ENCODE peak calls at places on chromosomes 2 and 18, in seven cellular contexts. X is GM12878, K is ovary, N is psoas muscle, S is cardiac fibroblast, M is mammary epithelial cell, B is fibroblast of pulmonary artery. G is an unnamed sample.

GRCh38 chr2:15773846-15774245 is 166.5 kb upstream of the MYCN start:
- DNase-seq in X (no peak), K (no peak), N (no peak), S (no peak), M (no peak), B (no peak), G (no peak)

GRCh38 chr2:6913415-6914157 is 3.6 kb upstream of the RNF144A start:
- DNase-seq in X (no peak), K (no peak), N (no peak), S (no peak), M (no peak), B (no peak), G (no peak)

GRCh38 chr2:26172866-26173595 is at the start of gene GAREM2:
- DNase-seq in X (no peak), K (no peak), N (no peak), S (no peak), M (no peak), B (no peak), G (no peak)

GRCh38 chr2:74025971-74026612 is 41.4 kb downstream of the TET3 start:
- DNase-seq in X (no peak), K (no peak), N (no peak), S (peak), M (peak), B (no peak), G (no peak)

GRCh38 chr2:149686677-149687427 is 99.3 kb upstream of the MMADHC start:
- DNase-seq in X (no peak), K (no peak), N (peak), S (no peak), M (no peak), B (no peak), G (no peak)

GRCh38 chr2:234003972-234004617 is 46.4 kb upstream of the SPP2 start:
- DNase-seq in X (no peak), K (no peak), N (peak), S (peak), M (peak), B (peak), G (peak)

GRCh38 chr2:46193356-46193755 is 103.9 kb upstream of the EPAS1 start:
- DNase-seq in X (no peak), K (no peak), N (no peak), S (no peak), M (no peak), B (no peak), G (no peak)

GRCh38 chr2:133492719-133493366 is 75.4 kb downstream of the NCKAP5 start:
- DNase-seq in X (no peak), K (no peak), N (no peak), S (no peak), M (no peak), B (no peak), G (no peak)

GRCh38 chr2:71060211-71060610 is 8.2 kb upstream of the NAGK start:
- DNase-seq in X (no peak), K (no peak), N (no peak), S (no peak), M (no peak), B (no peak), G (no peak)

GRCh38 chr2:134549104-134549503 is 169.7 kb downstream of the TMEM163 start:
- DNase-seq in X (no peak), K (no peak), N (no peak), S (peak), M (peak), B (peak), G (no peak)

GRCh38 chr2:7849531-7849930 is 832.3 kb upstream of the ID2 start:
- DNase-seq in X (no peak), K (no peak), N (no peak), S (no peak), M (no peak), B (no peak), G (no peak)

DNA sequence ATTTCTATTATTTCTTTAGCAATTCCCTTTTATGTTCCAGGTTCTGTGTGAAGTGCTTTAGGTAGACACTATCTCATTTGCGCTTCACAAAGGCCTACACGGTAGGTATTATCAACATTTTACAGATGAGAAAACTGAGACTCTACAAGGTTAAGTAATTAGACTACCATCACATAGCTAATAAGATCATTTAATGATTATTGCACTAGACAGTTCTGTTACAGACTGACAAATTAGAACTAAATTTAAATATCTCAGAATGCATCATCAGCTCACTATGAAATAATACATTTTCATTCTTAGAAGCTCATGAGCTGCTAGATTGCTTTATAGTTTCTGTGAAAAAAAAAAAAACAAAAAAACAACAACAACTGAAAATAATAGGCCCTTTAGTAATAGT is 37.9 kb downstream of the DARS1 start:
- DNase-seq in X (no peak), K (no peak), N (no peak), S (no peak), M (no peak), B (no peak), G (no peak)
- H3K4me3 ChIP-seq in X (no peak), K (no peak), N (no peak), S (no peak), M (no peak), B (no peak), G (no peak)

GRCh38 chr2:232367591-232368233 is 10.8 kb upstream of the ALPP start:
- DNase-seq in X (no peak), K (peak), N (no peak), S (no peak), M (no peak), B (no peak), G (no peak)
- TF ChIP-seq CTCF in X (peak), K (no peak), N (no peak), S (no peak), M (no peak), B (peak), G (no peak)

DNA sequence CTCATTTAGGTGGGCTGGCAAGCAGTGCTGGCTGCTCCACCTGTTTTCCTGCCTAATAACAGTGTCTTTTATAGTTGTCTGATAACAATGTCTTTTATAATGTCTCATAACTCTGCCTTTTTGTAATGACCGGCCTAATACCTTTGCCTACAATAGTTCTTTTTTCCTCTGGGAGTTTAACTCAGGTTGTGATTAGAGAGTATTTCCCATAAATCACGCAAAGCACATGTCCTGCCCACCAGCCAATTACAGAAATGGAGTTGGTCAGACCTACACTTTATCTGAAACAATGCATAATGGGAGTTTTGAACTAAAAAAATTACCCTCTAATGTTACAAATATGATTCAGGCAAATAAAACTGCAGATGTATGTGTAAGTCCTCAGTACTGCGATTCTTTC is 147.1 kb downstream of the AGAP1 start:
- DNase-seq in X (no peak), K (no peak), N (no peak), S (no peak), M (no peak), B (no peak), G (no peak)
- H3K4me3 ChIP-seq in X (no peak), K (no peak), N (no peak), S (no peak), M (no peak), B (no peak), G (no peak)

GRCh38 chr2:207892676-207893402 is 123.1 kb upstream of the FZD5 start:
- DNase-seq in X (no peak), K (no peak), N (no peak), S (no peak), M (no peak), B (no peak), G (peak)

GRCh38 chr2:207898354-207898695 is 127.0 kb downstream of the PLEKHM3 start:
- DNase-seq in X (no peak), K (no peak), N (no peak), S (no peak), M (no peak), B (no peak), G (no peak)

GRCh38 chr2:207895236-207895860 is 125.6 kb upstream of the FZD5 start:
- DNase-seq in X (no peak), K (no peak), N (no peak), S (no peak), M (no peak), B (no peak), G (no peak)

GRCh38 chr2:207897541-207898353 is 127.6 kb downstream of the PLEKHM3 start:
- DNase-seq in X (no peak), K (no peak), N (no peak), S (no peak), M (no peak), B (no peak), G (no peak)

GRCh38 chr2:207896525-207897295 is 127.0 kb upstream of the FZD5 start:
- DNase-seq in X (no peak), K (no peak), N (no peak), S (no peak), M (no peak), B (no peak), G (no peak)
- TF ChIP-seq CTCF in X (no peak), K (no peak), N (no peak), S (peak), M (no peak), B (peak), G (peak)

DNA sequence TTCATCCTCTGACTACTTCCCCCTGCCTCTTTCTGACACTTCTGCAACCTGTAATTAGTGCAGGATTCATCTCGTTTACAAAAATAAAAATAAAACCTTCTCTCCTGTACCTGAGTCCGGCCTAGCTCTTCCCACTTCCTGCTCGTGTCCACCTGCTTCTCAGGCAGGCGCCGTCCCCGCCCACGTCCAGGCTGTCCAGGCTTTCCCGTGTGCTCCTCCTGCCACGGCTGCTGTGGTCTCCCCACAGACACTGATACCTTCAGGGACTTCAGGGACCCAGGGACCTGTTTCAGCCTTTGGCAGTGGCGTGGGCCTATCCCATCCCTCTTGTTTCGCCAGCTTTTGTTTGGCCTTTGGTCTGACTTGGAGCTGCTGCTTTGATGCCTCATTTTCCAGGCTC is 272.5 kb downstream of the PHLPP1 start:
- DNase-seq in X (no peak), K (no peak), N (no peak), S (no peak), M (no peak), B (no peak), G (no peak)
- H3K4me3 ChIP-seq in X (no peak), K (no peak), N (no peak), S (no peak), M (no peak), B (no peak), G (no peak)

DNA sequence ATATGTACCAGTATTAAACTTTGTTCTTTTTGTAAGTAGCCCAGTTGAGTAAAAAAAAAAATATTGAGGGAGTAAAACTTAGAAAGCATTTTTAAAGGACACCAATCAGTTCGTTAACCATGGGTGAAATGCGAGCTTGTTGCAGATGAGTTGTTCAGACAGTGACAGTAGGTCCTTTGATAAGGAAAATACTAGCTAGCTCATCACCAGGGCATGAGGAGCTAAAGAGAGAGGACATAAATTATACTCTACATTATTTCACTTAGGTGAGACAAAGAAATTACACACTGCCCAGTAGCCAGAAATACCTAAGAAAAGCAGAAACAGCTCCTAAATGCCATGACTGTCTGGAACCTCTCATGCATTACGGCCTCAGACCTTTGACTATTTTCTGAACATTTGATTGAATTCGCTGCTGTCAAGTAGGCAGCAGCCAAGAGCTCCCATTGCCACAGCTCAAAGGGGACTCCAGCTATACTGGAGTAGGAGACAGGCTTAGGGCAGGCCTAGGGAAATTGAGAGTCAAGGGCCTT is 2.6 kb upstream of the HNRNPLL start:
- DNase-seq in X (no peak), K (no peak), N (no peak), S (no peak), M (no peak), B (no peak), G (no peak)
- TF ChIP-seq CTCF in X (no peak), K (no peak), N (no peak), S (no peak), M (no peak), B (no peak), G (no peak)